ENCODE peak calls at places on chromosomes 3 and 15, in ten cellular contexts. L is fibroblast of the aortic adventitia; M is activated CD4-positive, alpha-beta T cell treated with anti-CD3 and anti-CD28 coated beads, Interleukin-2, amount 10 ng/mL, durations not matched to agents 7 days and 5 days; B is skeletal muscle cell; O is omental fat pad; Z is progenitor cell of endocrine pancreas; F is cardiac fibroblast; S is stimulated activated CD8-positive, alpha-beta memory T cell treated with anti-CD3 and anti-CD28 coated beads, Interleukin-2, amount 100 ng/mL, for 48 hours; U is A172; K is stimulated activated naive CD8-positive, alpha-beta T cell treated with anti-CD3 and anti-CD28 coated beads, Interleukin-15, Interleukin-2, amounts not matched to agents 100 U/mL and 50 U/mL, for 24 hours. H is an unnamed sample.

GRCh38 chr3:193869221-193870201 is 266.4 kb upstream of the HES1 start:
- DNase-seq in F (peak; percentile 85), L (peak; percentile 52), U (peak; percentile 90), B (peak; percentile 32), S (peak; percentile 9), O (no peak), M (no peak), K (peak; percentile 57), Z (peak; percentile 24), H (peak; percentile 95)

GRCh38 chr3:153442386-153442785 is 280.4 kb downstream of the RAP2B start:
- DNase-seq in F (peak; percentile 15), M (no peak), O (no peak), K (no peak), S (no peak), L (no peak), Z (no peak), U (no peak), B (peak; percentile 35), H (no peak)

GRCh38 chr3:128879991-128880390 is 571 bp downstream of the ACAD9 start:
- DNase-seq in M (no peak), F (no peak), K (no peak), O (no peak), L (no peak), B (no peak), Z (no peak), U (no peak), S (no peak), H (no peak)

GRCh38 chr15:70420421-70421196 is 322.9 kb upstream of the TLE3 start:
- DNase-seq in K (no peak), B (no peak), L (no peak), F (no peak), U (no peak), S (no peak), M (no peak), O (no peak), Z (no peak), H (no peak)

GRCh38 chr3:149258298-149258697 is 36.7 kb upstream of the CP start:
- DNase-seq in B (no peak), O (no peak), M (no peak), U (no peak), K (no peak), S (no peak), Z (no peak), F (no peak), L (no peak), H (no peak)

GRCh38 chr3:73379465-73379864 is 245.3 kb downstream of the PDZRN3 start:
- DNase-seq in K (no peak), O (no peak), M (no peak), U (no peak), F (peak; percentile 54), L (peak; percentile 53), S (no peak), Z (no peak), B (no peak), H (no peak)

GRCh38 chr3:183555541-183556081 is at the start of gene KLHL6:
- DNase-seq in B (no peak), Z (no peak), L (no peak), S (peak; percentile 59), O (no peak), F (peak; percentile 36), M (peak; percentile 79), U (no peak), K (peak; percentile 78), H (no peak)

GRCh38 chr3:36525115-36525711 is 144.9 kb downstream of the STAC start:
- DNase-seq in Z (no peak), O (no peak), U (peak; percentile 73), F (peak; percentile 79), L (peak; percentile 72), K (no peak), S (no peak), M (no peak), B (no peak), H (peak; percentile 2)

H was measured in MG63.